ENCODE peak calls at places on chromosome 15, in ten cellular contexts. S is fibroblast of the aortic adventitia, L is psoas muscle, A is AG04450, I is DND-41, Y is astrocyte of the spinal cord, H is OCI-LY7, U is K562, V is fibroblast of pulmonary artery, G is AG10803. N is an unnamed sample.

GRCh38 chr15:88447741-88448140 is 19.4 kb downstream of the MRPL46 start:
- DNase-seq in S (no peak), L (no peak), A (no peak), I (no peak), Y (no peak), H (no peak), U (no peak), V (no peak), G (no peak), N (no peak)

GRCh38 chr15:65211157-65211982 is at the start of gene CILP:
- DNase-seq in S (peak; percentile 22), L (peak; percentile 66), A (peak; percentile 27), I (no peak), Y (peak; percentile 66), H (no peak), U (no peak), V (peak; percentile 25), G (peak; percentile 22), N (no peak)

GRCh38 chr15:62248277-62248974 is 83.3 kb upstream of the C2CD4B start:
- DNase-seq in S (no peak), L (no peak), A (no peak), I (peak; percentile 43), Y (no peak), H (no peak), U (no peak), V (no peak), G (no peak), N (peak; percentile 13)

GRCh38 chr15:91243806-91244205 is 143.7 kb downstream of the SV2B start:
- DNase-seq in S (no peak), L (no peak), A (no peak), I (no peak), Y (no peak), H (no peak), U (no peak), V (no peak), G (no peak), N (peak; percentile 13)

GRCh38 chr15:57675481-57676181 is 30.9 kb upstream of the POLR2M start:
- DNase-seq in S (no peak), L (no peak), A (no peak), I (no peak), Y (no peak), H (no peak), U (no peak), V (no peak), G (no peak), N (peak; percentile 78)

GRCh38 chr15:93265046-93265658 is 176.1 kb upstream of the RGMA start:
- DNase-seq in S (no peak), L (no peak), A (no peak), I (no peak), Y (peak; percentile 0), H (no peak), U (no peak), V (no peak), G (no peak), N (peak; percentile 46)

GRCh38 chr15:45732544-45733130 is 97.8 kb downstream of the SQOR start:
- DNase-seq in S (no peak), L (no peak), A (no peak), I (no peak), Y (no peak), H (no peak), U (no peak), V (no peak), G (no peak), N (no peak)

GRCh38 chr15:83783227-83783626 is 129.3 kb downstream of the ADAMTSL3 start:
- DNase-seq in S (no peak), L (no peak), A (no peak), I (no peak), Y (no peak), H (no peak), U (no peak), V (no peak), G (no peak), N (no peak)

GRCh38 chr15:31768055-31768454 is 262.3 kb upstream of the CHRNA7 start:
- DNase-seq in S (no peak), L (no peak), A (no peak), I (no peak), Y (no peak), H (no peak), U (no peak), V (no peak), G (no peak), N (no peak)

GRCh38 chr15:85750807-85751730 is 43.7 kb downstream of the KLHL25 start:
- DNase-seq in S (peak; percentile 18), L (no peak), A (no peak), I (peak; percentile 26), Y (no peak), H (no peak), U (no peak), V (no peak), G (peak; percentile 20), N (no peak)
- H3K4me3 ChIP-seq in S (no peak overlapping the region), L (peak overlapping the region; percentile 49), A (no peak overlapping the region), I (no peak overlapping the region), Y (no peak overlapping the region), H (no peak overlapping the region), U (no peak overlapping the region), V (no peak overlapping the region), G (no peak overlapping the region), N (no peak overlapping the region)

GRCh38 chr15:41789237-41789636 is 15.0 kb downstream of the MAPKBP1 start:
- DNase-seq in S (no peak), L (no peak), A (no peak), I (no peak), Y (no peak), H (no peak), U (peak; percentile 51), V (no peak), G (no peak), N (no peak)

GRCh38 chr15:41791547-41791937 is 17.3 kb downstream of the MAPKBP1 start:
- DNase-seq in S (no peak), L (no peak), A (no peak), I (no peak), Y (no peak), H (no peak), U (no peak), V (no peak), G (no peak), N (no peak)

GRCh38 chr15:41790756-41791546 is 16.7 kb downstream of the MAPKBP1 start:
- DNase-seq in S (peak; percentile 50), L (no peak), A (no peak), I (peak; percentile 39), Y (peak; percentile 78), H (peak; percentile 44), U (peak; percentile 78), V (peak; percentile 78), G (peak; percentile 76), N (peak; percentile 80)

GRCh38 chr15:41789662-41790061 is 15.4 kb downstream of the MAPKBP1 start:
- DNase-seq in S (no peak), L (no peak), A (no peak), I (no peak), Y (no peak), H (no peak), U (no peak), V (no peak), G (no peak), N (no peak)

GRCh38 chr15:41790169-41790568 is 15.9 kb downstream of the MAPKBP1 start:
- DNase-seq in S (no peak), L (no peak), A (no peak), I (no peak), Y (no peak), H (no peak), U (peak; percentile 43), V (no peak), G (no peak), N (no peak)
- H3K4me3 ChIP-seq in S (no peak overlapping the region), L (no peak overlapping the region), A (no peak overlapping the region), I (no peak overlapping the region), Y (no peak overlapping the region), H (no peak overlapping the region), U (peak overlapping the region; percentile 4), V (no peak overlapping the region), G (no peak overlapping the region), N (no peak overlapping the region)

GRCh38 chr15:81296673-81297072 is 27.3 kb downstream of the STARD5 start:
- DNase-seq in S (no peak), L (no peak), A (no peak), I (peak; percentile 86), Y (no peak), H (peak; percentile 94), U (no peak), V (no peak), G (no peak), N (no peak)

GRCh38 chr15:81297580-81298575 is 26.1 kb downstream of the STARD5 start:
- DNase-seq in S (no peak), L (no peak), A (no peak), I (no peak), Y (no peak), H (no peak), U (no peak), V (no peak), G (no peak), N (peak; percentile 38)

GRCh38 chr15:81297147-81297572 is 26.8 kb downstream of the STARD5 start:
- DNase-seq in S (peak; percentile 68), L (no peak), A (no peak), I (no peak), Y (no peak), H (no peak), U (no peak), V (peak; percentile 59), G (peak; percentile 71), N (peak; percentile 96)

GRCh38 chr15:81299630-81300273 is 24.2 kb downstream of the STARD5 start:
- DNase-seq in S (no peak), L (no peak), A (no peak), I (no peak), Y (no peak), H (no peak), U (no peak), V (no peak), G (no peak), N (no peak)

GRCh38 chr15:81298606-81299005 is 25.3 kb downstream of the STARD5 start:
- DNase-seq in S (no peak), L (no peak), A (no peak), I (no peak), Y (no peak), H (no peak), U (no peak), V (no peak), G (no peak), N (no peak)
- H3K4me3 ChIP-seq in S (no peak overlapping the region), L (peak overlapping the region; percentile 49), A (no peak overlapping the region), I (no peak overlapping the region), Y (no peak overlapping the region), H (peak overlapping the region; percentile 92), U (no peak overlapping the region), V (no peak overlapping the region), G (no peak overlapping the region), N (no peak overlapping the region)

GRCh38 chr15:78875107-78875914 is 2.6 kb downstream of the MORF4L1 start:
- DNase-seq in S (no peak), L (no peak), A (no peak), I (no peak), Y (peak; percentile 8), H (peak; percentile 19), U (peak; percentile 47), V (peak; percentile 14), G (no peak), N (no peak)

GRCh38 chr15:78879517-78880241 is 7.0 kb downstream of the MORF4L1 start:
- DNase-seq in S (no peak), L (no peak), A (no peak), I (no peak), Y (no peak), H (no peak), U (peak; percentile 31), V (no peak), G (peak; percentile 28), N (no peak)

GRCh38 chr15:78880828-78881227 is 8.1 kb downstream of the MORF4L1 start:
- DNase-seq in S (no peak), L (no peak), A (no peak), I (no peak), Y (no peak), H (no peak), U (no peak), V (no peak), G (peak; percentile 75), N (no peak)

GRCh38 chr15:78880242-78880533 is 7.5 kb downstream of the MORF4L1 start:
- DNase-seq in S (no peak), L (no peak), A (no peak), I (no peak), Y (peak; percentile 44), H (no peak), U (no peak), V (no peak), G (peak; percentile 60), N (peak; percentile 56)

GRCh38 chr15:78878356-78878755 is 5.7 kb downstream of the MORF4L1 start:
- DNase-seq in S (no peak), L (no peak), A (no peak), I (no peak), Y (peak; percentile 69), H (no peak), U (no peak), V (peak; percentile 30), G (peak; percentile 77), N (peak; percentile 20)
- H3K4me3 ChIP-seq in S (no peak overlapping the region), L (peak overlapping the region; percentile 84), A (no peak overlapping the region), I (no peak overlapping the region), Y (no peak overlapping the region), H (peak overlapping the region; percentile 88), U (no peak overlapping the region), V (no peak overlapping the region), G (no peak overlapping the region), N (no peak overlapping the region)